ENCODE peak calls at places on chromosomes 5 and 9, in eight cellular contexts. A, H, Z, S, N, V, W and O are unnamed samples.

GRCh38 chr5:140345919-140346347 is 470 bp downstream of the HBEGF start:
- DNase-seq in A (no peak), H (no peak), Z (peak), S (peak), N (peak), V (peak), W (peak), O (peak)

GRCh38 chr5:91928751-91929521 is 545.8 kb upstream of the ARRDC3 start:
- DNase-seq in A (no peak), H (no peak), Z (no peak), S (peak), N (peak), V (peak), W (no peak), O (no peak)

GRCh38 chr5:88145205-88145602 is 123.4 kb downstream of the TMEM161B start:
- DNase-seq in A (no peak), H (no peak), Z (peak), S (no peak), N (no peak), V (no peak), W (no peak), O (no peak)

GRCh38 chr5:68316469-68316868 is 100.9 kb downstream of the PIK3R1 start:
- DNase-seq in A (no peak), H (no peak), Z (no peak), S (no peak), N (no peak), V (no peak), W (no peak), O (no peak)

GRCh38 chr9:113885183-113886002 is 9.3 kb downstream of the ZNF618 start:
- DNase-seq in A (no peak), H (no peak), Z (no peak), S (no peak), N (no peak), V (no peak), W (no peak), O (no peak)

GRCh38 chr5:89447027-89447426 is 564.0 kb upstream of the MEF2C start:
- DNase-seq in A (no peak), H (no peak), Z (no peak), S (no peak), N (no peak), V (no peak), W (no peak), O (no peak)

GRCh38 chr9:70133253-70134208 is 89.9 kb downstream of the MAMDC2 start:
- DNase-seq in A (no peak), H (no peak), Z (no peak), S (no peak), N (no peak), V (no peak), W (peak), O (no peak)

GRCh38 chr9:7234144-7234543 is 476.4 kb downstream of the KDM4C start:
- DNase-seq in A (no peak), H (no peak), Z (peak), S (peak), N (peak), V (peak), W (no peak), O (no peak)

GRCh38 chr5:437281-437771 is 5.7 kb upstream of the EXOC3 start:
- DNase-seq in A (peak), H (no peak), Z (no peak), S (no peak), N (no peak), V (no peak), W (no peak), O (no peak)

GRCh38 chr5:141978389-141978788 is 9.5 kb downstream of the RNF14 start:
- DNase-seq in A (no peak), H (no peak), Z (no peak), S (no peak), N (no peak), V (no peak), W (no peak), O (no peak)

GRCh38 chr5:174720612-174721521 is 3.5 kb upstream of the MSX2 start:
- DNase-seq in A (no peak), H (no peak), Z (peak), S (no peak), N (no peak), V (peak), W (no peak), O (no peak)

GRCh38 chr9:122302541-122302940 is 37.9 kb downstream of the MRRF start:
- DNase-seq in A (no peak), H (no peak), Z (no peak), S (no peak), N (no peak), V (no peak), W (no peak), O (no peak)

GRCh38 chr9:20623021-20623747 is 885 bp upstream of the MLLT3 start:
- DNase-seq in A (peak), H (no peak), Z (peak), S (no peak), N (no peak), V (peak), W (peak), O (peak)

GRCh38 chr9:134175291-134175807 is 11.0 kb upstream of the RNU6ATAC start:
- DNase-seq in A (no peak), H (no peak), Z (no peak), S (no peak), N (no peak), V (no peak), W (no peak), O (peak)

GRCh38 chr9:12775373-12775962 is 648 bp downstream of the LURAP1L start:
- DNase-seq in A (no peak), H (no peak), Z (peak), S (no peak), N (no peak), V (peak), W (peak), O (no peak)

GRCh38 chr9:72332351-72332750 is 32.7 kb downstream of the ZFAND5 start:
- DNase-seq in A (no peak), H (no peak), Z (no peak), S (no peak), N (no peak), V (no peak), W (no peak), O (no peak)

GRCh38 chr9:121778252-121779225 is 127.1 kb downstream of the DAB2IP start:
- DNase-seq in A (no peak), H (no peak), Z (no peak), S (peak), N (no peak), V (no peak), W (no peak), O (no peak)

GRCh38 chr5:60077292-60077691 is 183.8 kb upstream of the PDE4D start:
- DNase-seq in A (no peak), H (no peak), Z (no peak), S (no peak), N (no peak), V (no peak), W (no peak), O (no peak)

GRCh38 chr5:171724771-171725609 is 60.6 kb upstream of the SMIM23 start:
- DNase-seq in A (no peak), H (no peak), Z (no peak), S (no peak), N (peak), V (no peak), W (no peak), O (no peak)

GRCh38 chr5:68314465-68314864 is 98.9 kb downstream of the PIK3R1 start:
- DNase-seq in A (no peak), H (no peak), Z (no peak), S (no peak), N (no peak), V (no peak), W (no peak), O (no peak)

GRCh38 chr9:28503573-28503972 is 930.3 kb upstream of the C9orf72 start:
- DNase-seq in A (no peak), H (no peak), Z (no peak), S (no peak), N (peak), V (no peak), W (no peak), O (no peak)

GRCh38 chr5:134738963-134739661 is 764 bp downstream of the CAMLG start:
- DNase-seq in A (no peak), H (no peak), Z (peak), S (peak), N (peak), V (peak), W (peak), O (peak)

GRCh38 chr5:146426853-146427618 is 20.1 kb upstream of the TCERG1 start:
- DNase-seq in A (no peak), H (no peak), Z (no peak), S (peak), N (peak), V (peak), W (no peak), O (no peak)

GRCh38 chr5:88396635-88397285 is 128.1 kb upstream of the TMEM161B start:
- DNase-seq in A (no peak), H (no peak), Z (no peak), S (no peak), N (no peak), V (no peak), W (no peak), O (no peak)

GRCh38 chr5:82975812-82976211 is 101.4 kb downstream of the TMEM167A start:
- DNase-seq in A (no peak), H (no peak), Z (no peak), S (no peak), N (no peak), V (no peak), W (peak), O (no peak)

GRCh38 chr5:7876867-7877266 is 7.9 kb downstream of the MTRR start:
- DNase-seq in A (no peak), H (no peak), Z (no peak), S (peak), N (peak), V (no peak), W (no peak), O (no peak)